ENCODE peak calls at places on chromosome 1, in ten cellular contexts. F is bronchial epithelial cell; C is amniotic stem cell; E is effector memory CD8-positive, alpha-beta T cell; S is activated CD4-positive, alpha-beta T cell treated with anti-CD3 and anti-CD28 coated beads, Interleukin-2, amount 10 ng/mL, durations not matched to agents 7 days and 5 days; I is stimulated activated CD8-positive, alpha-beta memory T cell treated with anti-CD3 and anti-CD28 coated beads, Interleukin-2, amount 100 ng/mL, for 48 hours; H is EL; P is upper lobe of left lung; O is DMS 273 treated with DMSO at 0.1 percent for 48 hours; A is stimulated activated CD4-positive, alpha-beta T cell treated with anti-CD3 and anti-CD28 coated beads, Interleukin-15, amount 100 ng/mL, for 1 hour. W is an unnamed sample.

GRCh38 chr1:227562923-227563318 is 435 bp upstream of the ZNF678 start:
- DNase-seq in O (no peak), I (no peak), A (no peak), F (no peak), E (no peak), C (no peak), S (no peak), P (no peak), H (no peak), W (no peak)

GRCh38 chr1:207581496-207582168 is 63.3 kb upstream of the CR1L start:
- DNase-seq in S (no peak), F (no peak), C (no peak), P (no peak), I (no peak), E (no peak), H (no peak), A (no peak), O (no peak), W (no peak)

GRCh38 chr1:238029126-238029525 is 138.4 kb upstream of the ZP4 start:
- DNase-seq in S (no peak), O (no peak), C (no peak), H (no peak), F (no peak), P (no peak), E (no peak), I (no peak), A (no peak), W (no peak)

GRCh38 chr1:223730471-223730870 is 18.1 kb downstream of the CAPN2 start:
- DNase-seq in P (no peak), S (no peak), A (no peak), O (no peak), E (no peak), F (peak; percentile 50), C (no peak), I (no peak), H (no peak), W (no peak)

GRCh38 chr1:10399487-10399917 is 638 bp downstream of the PGD start:
- DNase-seq in P (no peak), A (no peak), I (no peak), E (no peak), O (no peak), S (no peak), H (peak; percentile 60), F (peak; percentile 25), C (peak; percentile 53), W (no peak)

GRCh38 chr1:15337656-15338402 is 71.9 kb upstream of the EFHD2 start:
- DNase-seq in P (no peak), F (peak; percentile 80), C (peak; percentile 41), I (no peak), S (no peak), E (no peak), H (peak; percentile 92), O (no peak), A (no peak), W (no peak)

GRCh38 chr1:181087400-181087901 is 1.0 kb upstream of the IER5 start:
- DNase-seq in P (no peak), A (no peak), E (no peak), C (no peak), S (no peak), I (no peak), H (peak; percentile 52), F (no peak), O (no peak), W (no peak)

GRCh38 chr1:217106231-217106630 is 383.0 kb upstream of the ESRRG start:
- DNase-seq in F (peak; percentile 8), H (no peak), S (no peak), C (no peak), A (no peak), E (no peak), P (no peak), O (no peak), I (no peak), W (no peak)

GRCh38 chr1:57281324-57281723 is 142.5 kb downstream of the DAB1 start:
- DNase-seq in C (no peak), F (no peak), I (no peak), E (no peak), H (no peak), O (no peak), S (no peak), P (no peak), A (no peak), W (no peak)

GRCh38 chr1:44237721-44238457 is 24.6 kb downstream of the DMAP1 start:
- DNase-seq in O (no peak), I (peak; percentile 38), A (peak; percentile 18), C (no peak), P (peak; percentile 88), H (peak; percentile 84), F (no peak), S (peak; percentile 46), E (peak; percentile 16), W (peak; percentile 33)

GRCh38 chr1:166956872-166957271 is 18.5 kb downstream of the ILDR2 start:
- DNase-seq in I (no peak), E (no peak), O (no peak), C (no peak), S (no peak), F (no peak), P (no peak), H (no peak), A (no peak), W (no peak)

GRCh38 chr1:42784946-42785693 is at the start of gene TMEM269:
- DNase-seq in I (no peak), S (peak; percentile 62), A (peak; percentile 37), O (no peak), H (no peak), E (peak; percentile 48), P (peak; percentile 86), C (no peak), F (no peak), W (peak; percentile 41)

GRCh38 chr1:85605519-85606413 is 25.2 kb downstream of the CCN1 start:
- DNase-seq in S (no peak), I (no peak), A (no peak), H (no peak), E (no peak), F (no peak), O (no peak), C (no peak), P (no peak), W (no peak)

GRCh38 chr1:187267745-187268277 is 439.1 kb downstream of the PLA2G4A start:
- DNase-seq in H (no peak), I (no peak), A (no peak), S (no peak), F (no peak), O (no peak), E (no peak), C (no peak), P (no peak), W (no peak)

GRCh38 chr1:230824571-230825060 is 43.7 kb downstream of the C1orf198 start:
- DNase-seq in C (no peak), S (no peak), P (no peak), H (peak; percentile 52), F (no peak), O (no peak), I (no peak), A (no peak), E (no peak), W (no peak)

GRCh38 chr1:231829332-231829731 is 202.7 kb downstream of the DISC1 start:
- DNase-seq in E (no peak), O (no peak), P (no peak), I (no peak), H (no peak), F (no peak), A (no peak), S (no peak), C (no peak), W (no peak)

GRCh38 chr1:245577396-245578157 is 422.8 kb downstream of the KIF26B start:
- DNase-seq in I (no peak), C (no peak), S (no peak), O (no peak), E (no peak), P (no peak), H (no peak), A (no peak), F (no peak), W (no peak)

GRCh38 chr1:228842094-228842775 is 107.0 kb downstream of the RHOU start:
- DNase-seq in P (no peak), S (no peak), C (peak; percentile 49), O (peak; percentile 3), E (no peak), H (peak; percentile 86), A (no peak), F (peak; percentile 77), I (no peak), W (no peak)

GRCh38 chr1:51569284-51570062 is 47.4 kb upstream of the OSBPL9 start:
- DNase-seq in I (no peak), E (no peak), P (no peak), S (peak; percentile 44), C (peak; percentile 71), O (no peak), H (peak; percentile 90), A (no peak), F (peak; percentile 96), W (no peak)

GRCh38 chr1:31788825-31789256 is 24.7 kb upstream of the ADGRB2 start:
- DNase-seq in E (no peak), O (peak; percentile 48), C (peak; percentile 78), F (peak; percentile 59), P (no peak), I (no peak), H (peak; percentile 73), A (no peak), S (no peak), W (no peak)

GRCh38 chr1:20634065-20634593 is 871 bp downstream of the PINK1 start:
- DNase-seq in P (no peak), O (no peak), F (peak; percentile 24), E (no peak), A (no peak), S (no peak), I (no peak), C (no peak), H (no peak), W (no peak)